ENCODE peak calls at places on chromosomes 11 and 22, in five cellular contexts. L is T-cell, Q is NCI-H510A, E is dorsolateral prefrontal cortex, F is lung microvascular endothelial cell. C is an unnamed sample.

GRCh38 chr11:96259053-96259837 is 83.8 kb downstream of the MAML2 start:
- DNase-seq in Q (no peak), F (peak), L (no peak), E (no peak), C (no peak)

GRCh38 chr22:37244114-37244921 is at the start of gene RAC2:
- DNase-seq in Q (no peak), E (no peak), F (peak), L (peak), C (peak)

GRCh38 chr11:35013514-35014191 is 97.2 kb downstream of the PDHX start:
- DNase-seq in Q (no peak), E (no peak), L (peak), F (no peak), C (no peak)

GRCh38 chr11:34910817-34911216 is 5.4 kb downstream of the APIP start:
- DNase-seq in F (no peak), Q (no peak), E (no peak), L (no peak), C (no peak)

GRCh38 chr11:96167787-96168186 is 175.2 kb downstream of the MAML2 start:
- DNase-seq in Q (no peak), F (no peak), E (no peak), L (no peak), C (no peak)

GRCh38 chr11:123063396-123064267 is 1.7 kb upstream of the HSPA8 start:
- DNase-seq in E (no peak), Q (no peak), L (peak), F (peak), C (peak)

GRCh38 chr11:72621008-72621610 is 53.1 kb downstream of the PDE2A start:
- DNase-seq in E (no peak), Q (no peak), F (no peak), L (no peak), C (no peak)

GRCh38 chr11:12871788-12872321 is 137.3 kb upstream of the RASSF10 start:
- DNase-seq in Q (no peak), F (no peak), L (no peak), E (no peak), C (no peak)

GRCh38 chr11:14417975-14418374 is 59.0 kb upstream of the RRAS2 start:
- DNase-seq in Q (no peak), E (no peak), F (no peak), L (no peak), C (no peak)

GRCh38 chr22:32020117-32020516 is 22.9 kb upstream of the SLC5A1 start:
- DNase-seq in F (peak), Q (no peak), L (no peak), E (no peak), C (no peak)

GRCh38 chr22:45823331-45823730 is 151.7 kb downstream of the ATXN10 start:
- DNase-seq in L (no peak), F (peak), E (no peak), Q (no peak), C (no peak)

GRCh38 chr22:37843746-37844089 is 416 bp downstream of the ANKRD54 start:
- DNase-seq in Q (no peak), F (no peak), L (no peak), E (peak), C (peak)

GRCh38 chr11:26700536-26701235 is 21.2 kb downstream of the SLC5A12 start:
- DNase-seq in E (no peak), Q (no peak), F (no peak), L (no peak), C (no peak)

GRCh38 chr22:41925783-41926460 is 684 bp downstream of the TNFRSF13C start:
- DNase-seq in Q (no peak), E (no peak), L (peak), F (peak), C (peak)

C was measured in GDM1.